ENCODE peak calls at places on chromosome 9, in eight cellular contexts. X, Q, Y, I, W, M, L and U are unnamed samples.

GRCh38 chr9:5886114-5886939 is 4.4 kb upstream of the MLANA start:
- DNase-seq in X (peak), Q (peak), Y (peak), I (peak), W (peak), M (peak), L (peak), U (no peak)

GRCh38 chr9:120928720-120929389 is 2.3 kb upstream of the TRAF1 start:
- DNase-seq in X (peak), Q (no peak), Y (peak), I (no peak), W (peak), M (peak), L (peak), U (no peak)

GRCh38 chr9:109935406-109936087 is 155.5 kb downstream of the PALM2AKAP2 start:
- DNase-seq in X (no peak), Q (no peak), Y (no peak), I (no peak), W (no peak), M (no peak), L (no peak), U (no peak)

GRCh38 chr9:133601746-133602145 is 7.4 kb downstream of the FAM163B start:
- DNase-seq in X (no peak), Q (no peak), Y (no peak), I (no peak), W (no peak), M (no peak), L (no peak), U (no peak)

GRCh38 chr9:105678781-105679180 is 15.6 kb upstream of the TMEM38B start:
- DNase-seq in X (no peak), Q (no peak), Y (no peak), I (no peak), W (no peak), M (no peak), L (no peak), U (no peak)

GRCh38 chr9:129697956-129698757 is 32.7 kb downstream of the PRRX2 start:
- DNase-seq in X (no peak), Q (no peak), Y (no peak), I (no peak), W (no peak), M (no peak), L (no peak), U (no peak)

GRCh38 chr9:20356392-20357206 is 265.7 kb downstream of the MLLT3 start:
- DNase-seq in X (peak), Q (peak), Y (peak), I (peak), W (peak), M (peak), L (peak), U (no peak)

GRCh38 chr9:137593176-137593575 is 2.9 kb upstream of the ZMYND19 start:
- DNase-seq in X (no peak), Q (no peak), Y (no peak), I (no peak), W (no peak), M (no peak), L (no peak), U (no peak)

GRCh38 chr9:469672-470040 is 255.0 kb downstream of the DOCK8 start:
- DNase-seq in X (no peak), Q (peak), Y (peak), I (no peak), W (no peak), M (no peak), L (no peak), U (no peak)

GRCh38 chr9:96668868-96669534 is 13.9 kb upstream of the PRXL2C start:
- DNase-seq in X (no peak), Q (no peak), Y (no peak), I (no peak), W (no peak), M (no peak), L (no peak), U (no peak)

GRCh38 chr9:121685795-121686377 is 34.5 kb downstream of the DAB2IP start:
- DNase-seq in X (no peak), Q (no peak), Y (no peak), I (no peak), W (no peak), M (no peak), L (no peak), U (no peak)

GRCh38 chr9:95516736-95517558 is at the start of gene PTCH1:
- DNase-seq in X (no peak), Q (no peak), Y (peak), I (no peak), W (no peak), M (peak), L (peak), U (no peak)

GRCh38 chr9:98303556-98304125 is 48.2 kb upstream of the TBC1D2 start:
- DNase-seq in X (no peak), Q (no peak), Y (no peak), I (no peak), W (no peak), M (peak), L (no peak), U (no peak)

GRCh38 chr9:109520475-109521132 is 22.5 kb upstream of the PTPN3 start:
- DNase-seq in X (peak), Q (peak), Y (peak), I (peak), W (peak), M (peak), L (peak), U (no peak)

GRCh38 chr9:6090811-6091210 is 75.4 kb upstream of the RANBP6 start:
- DNase-seq in X (no peak), Q (no peak), Y (no peak), I (no peak), W (no peak), M (no peak), L (no peak), U (no peak)

GRCh38 chr9:18429065-18429464 is 44.9 kb upstream of the ADAMTSL1 start:
- DNase-seq in X (no peak), Q (no peak), Y (no peak), I (no peak), W (no peak), M (no peak), L (no peak), U (no peak)